ENCODE peak calls at places on chromosomes 6 and 20, in nine cellular contexts. K is RWPE1, N is fibroblast of the aortic adventitia, H is right lobe of liver, Y is lower leg skin, C is nephron progenitor cell, U is fibroblast of lung, S is HFFc6, Q is heart left ventricle. G is an unnamed sample.
A peak's percentile ranks its signal among the peaks of the same experiment; 100 is the strongest.

GRCh38 chr20:12354725-12355124 is 437.0 kb downstream of the BTBD3 start:
- DNase-seq in K (no peak), H (no peak), S (no peak), Q (no peak), N (no peak), Y (no peak), U (no peak), C (no peak), G (no peak)

GRCh38 chr20:25295386-25296093 is 47.7 kb downstream of the PYGB start:
- DNase-seq in Y (no peak), U (no peak), C (no peak), H (no peak), N (no peak), K (no peak), S (no peak), Q (peak; percentile 67), G (no peak)

GRCh38 chr20:290081-290831 is at the start of gene C20orf96:
- DNase-seq in U (peak; percentile 97), K (peak; percentile 98), Y (peak; percentile 98), S (peak; percentile 87), H (peak; percentile 94), N (peak; percentile 95), C (peak; percentile 94), Q (peak; percentile 91), G (peak; percentile 94)

GRCh38 chr20:11496382-11496781 is 421.3 kb upstream of the BTBD3 start:
- DNase-seq in U (no peak), H (no peak), C (peak; percentile 3), S (no peak), N (no peak), K (no peak), Q (no peak), Y (no peak), G (no peak)

GRCh38 chr6:157593596-157593995 is 212.6 kb downstream of the ZDHHC14 start:
- DNase-seq in H (no peak), K (no peak), C (no peak), U (no peak), S (no peak), N (no peak), Y (no peak), Q (no peak), G (no peak)

GRCh38 chr20:16639027-16639941 is 66.0 kb upstream of the KIF16B start:
- DNase-seq in H (no peak), Y (no peak), S (no peak), Q (no peak), U (no peak), N (no peak), C (no peak), K (no peak), G (no peak)

GRCh38 chr6:16486661-16487060 is 248.3 kb downstream of the GMPR start:
- DNase-seq in N (no peak), U (no peak), H (no peak), S (no peak), Y (no peak), Q (no peak), K (no peak), C (no peak), G (no peak)

GRCh38 chr20:7094438-7094997 is 327.0 kb downstream of the BMP2 start:
- DNase-seq in Y (no peak), K (peak; percentile 62), N (peak; percentile 4), S (no peak), C (peak; percentile 67), Q (no peak), H (no peak), U (peak; percentile 38), G (no peak)

DNA sequence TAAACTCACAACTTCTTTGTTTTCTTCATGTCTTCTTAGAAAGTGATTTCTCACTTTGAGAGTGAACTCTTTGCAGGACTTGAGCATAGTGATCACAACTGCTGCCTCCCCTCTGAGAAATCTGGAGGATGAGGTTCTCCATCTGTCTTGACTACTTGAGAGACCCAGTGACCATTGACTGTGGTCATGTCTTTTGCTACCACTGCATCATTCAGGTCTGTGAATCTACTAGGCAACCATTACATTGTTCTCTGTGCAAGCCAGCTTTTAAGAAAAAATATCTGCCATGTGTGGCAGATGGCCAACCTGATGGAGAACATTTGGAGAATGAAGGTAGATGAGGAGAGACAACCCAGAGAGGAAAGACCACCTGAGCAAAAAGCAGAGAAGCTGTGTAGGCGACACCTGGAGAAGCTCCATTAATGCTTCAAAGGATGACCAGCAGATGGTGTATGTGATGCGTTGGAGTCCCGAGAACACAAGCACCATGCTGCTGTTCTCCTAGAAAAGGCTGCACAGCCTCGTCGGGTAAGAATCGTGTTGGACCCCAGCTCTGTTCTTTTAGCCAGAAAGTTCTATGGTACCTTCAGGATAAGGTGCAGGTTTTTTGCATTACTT is 25.1 kb upstream of the TRIM26 start:
- DNase-seq in N (peak; percentile 40), H (no peak), U (peak; percentile 28), C (no peak), S (peak; percentile 21), Y (no peak), K (no peak), Q (no peak), G (no peak)
- TF ChIP-seq CTCF in N (peak; percentile 58), H (peak; percentile 39), U (peak; percentile 46), C (no peak), S (peak; percentile 73), Y (no peak), K (no peak), Q (no peak), G (peak; percentile 61)

GRCh38 chr6:135440087-135440792 is 57.3 kb downstream of the AHI1 start:
- DNase-seq in C (no peak), U (no peak), Q (no peak), Y (no peak), K (no peak), N (no peak), H (no peak), S (no peak), G (no peak)

GRCh38 chr6:135439549-135439948 is 58.0 kb downstream of the AHI1 start:
- DNase-seq in U (no peak), Y (no peak), H (no peak), Q (no peak), C (no peak), K (no peak), N (no peak), S (no peak), G (no peak)

GRCh38 chr6:135434095-135434494 is 63.4 kb downstream of the AHI1 start:
- DNase-seq in H (no peak), Y (no peak), U (no peak), N (no peak), S (no peak), C (no peak), Q (no peak), K (no peak), G (no peak)

GRCh38 chr6:135438907-135439535 is 58.5 kb downstream of the AHI1 start:
- DNase-seq in K (peak; percentile 14), Y (no peak), S (peak; percentile 12), C (no peak), U (peak; percentile 40), Q (no peak), H (no peak), N (peak; percentile 44), G (no peak)
- TF ChIP-seq CTCF in K (peak; percentile 49), Y (no peak), S (peak; percentile 80), C (peak; percentile 36), U (peak; percentile 52), Q (no peak), H (peak; percentile 31), N (peak; percentile 52), G (peak; percentile 57)

GRCh38 chr6:127515794-127516675 is 3.1 kb downstream of the MTCL3 start:
- DNase-seq in C (peak; percentile 89), K (peak; percentile 46), Q (peak; percentile 65), N (peak; percentile 53), Y (peak; percentile 90), H (peak; percentile 59), S (peak; percentile 64), U (peak; percentile 72), G (peak; percentile 87)

GRCh38 chr6:127514396-127515227 is 4.5 kb downstream of the MTCL3 start:
- DNase-seq in H (no peak), N (peak; percentile 36), U (peak; percentile 39), Y (peak; percentile 86), Q (peak; percentile 44), K (no peak), S (peak; percentile 16), C (peak; percentile 74), G (no peak)

GRCh38 chr6:127516676-127517273 is 2.4 kb downstream of the MTCL3 start:
- DNase-seq in C (peak; percentile 57), Q (peak; percentile 8), K (peak; percentile 55), N (no peak), H (no peak), U (peak; percentile 61), S (peak; percentile 41), Y (no peak), G (no peak)

GRCh38 chr6:127513425-127513824 is 5.7 kb downstream of the MTCL3 start:
- DNase-seq in C (no peak), K (no peak), H (no peak), U (no peak), Y (no peak), Q (no peak), S (no peak), N (no peak), G (no peak)

GRCh38 chr6:127515234-127515793 is 3.8 kb downstream of the MTCL3 start:
- DNase-seq in H (no peak), K (no peak), Y (peak; percentile 70), U (peak; percentile 28), C (peak; percentile 56), N (peak; percentile 14), S (peak; percentile 16), Q (no peak), G (no peak)
- TF ChIP-seq CTCF in H (no peak), K (no peak), Y (no peak), U (no peak), C (no peak), N (no peak), S (peak; percentile 53), Q (no peak), G (no peak)

GRCh38 chr6:148342146-148343027 is at the start of gene SASH1:
- DNase-seq in K (peak; percentile 77), Y (peak; percentile 91), S (peak; percentile 74), H (peak; percentile 78), N (peak; percentile 84), C (peak; percentile 77), U (peak; percentile 80), Q (peak; percentile 74), G (peak; percentile 87)

GRCh38 chr6:148345578-148345977 is 2.9 kb downstream of the SASH1 start:
- DNase-seq in C (no peak), S (no peak), K (no peak), Q (no peak), Y (no peak), N (no peak), H (no peak), U (no peak), G (no peak)

GRCh38 chr6:148343028-148343374 is 363 bp downstream of the SASH1 start:
- DNase-seq in S (no peak), Y (peak; percentile 87), U (no peak), H (no peak), K (no peak), Q (no peak), N (no peak), C (no peak), G (no peak)

GRCh38 chr6:148345176-148345575 is 2.5 kb downstream of the SASH1 start:
- DNase-seq in C (no peak), H (no peak), U (no peak), S (no peak), Q (no peak), Y (no peak), K (no peak), N (no peak), G (no peak)

DNA sequence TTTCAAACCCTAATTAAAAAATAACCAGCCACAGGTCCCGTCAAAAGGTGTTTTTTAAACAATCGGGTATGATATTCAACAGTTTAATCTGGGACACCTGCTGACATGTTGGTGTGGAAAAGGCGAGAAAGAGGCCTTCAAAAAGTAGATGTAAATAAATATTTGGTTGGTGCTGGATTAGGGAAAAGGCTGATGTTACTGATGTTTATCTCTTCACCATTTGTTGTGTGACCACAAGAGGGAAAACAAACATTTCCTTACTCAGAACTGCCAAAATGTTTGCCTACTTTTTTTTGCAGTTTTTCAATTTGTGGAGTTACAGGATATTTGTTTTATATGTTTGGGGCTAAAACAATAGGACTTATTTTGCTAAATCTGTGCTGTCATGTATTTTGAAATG is 745 bp downstream of the SASH1 start:
- DNase-seq in Q (no peak), Y (no peak), H (no peak), C (no peak), U (no peak), N (no peak), S (peak; percentile 39), K (no peak), G (no peak)
- TF ChIP-seq CTCF in Q (no peak), Y (no peak), H (no peak), C (no peak), U (no peak), N (no peak), S (peak; percentile 60), K (no peak), G (no peak)